ENCODE peak calls at places on chromosomes 13 and 19, in six cellular contexts. G is neural progenitor cell, O is left ventricle myocardium inferior, X is mucosa of descending colon, B is cardiac fibroblast, T is ovary. C is an unnamed sample.

GRCh38 chr19:41767105-41767504 is 11.8 kb downstream of the CEACAM6 start:
- DNase-seq in B (no peak), X (no peak), T (no peak), O (no peak), G (no peak), C (no peak)

GRCh38 chr19:2462635-2463421 is 6.1 kb upstream of the LMNB2 start:
- DNase-seq in X (peak), G (peak), T (peak), O (peak), B (peak), C (peak)

GRCh38 chr19:8324186-8325050 is 3.1 kb downstream of the RPS28 start:
- DNase-seq in O (no peak), X (peak), G (no peak), T (no peak), B (no peak), C (no peak)

GRCh38 chr13:40665061-40665753 is 1.2 kb downstream of the FOXO1 start:
- DNase-seq in B (peak), O (peak), X (peak), G (peak), T (peak), C (no peak)

GRCh38 chr13:87872813-87873212 is 201.6 kb downstream of the SLITRK5 start:
- DNase-seq in B (no peak), T (no peak), G (no peak), X (no peak), O (no peak), C (no peak)

GRCh38 chr19:34180709-34181108 is 8.4 kb downstream of the LSM14A start:
- DNase-seq in O (no peak), T (no peak), G (no peak), X (no peak), B (no peak), C (no peak)

GRCh38 chr19:42239544-42240220 is 2.7 kb downstream of the GSK3A start:
- DNase-seq in T (no peak), B (no peak), G (no peak), X (no peak), O (no peak), C (no peak)

GRCh38 chr13:79307866-79308298 is 98.2 kb downstream of the RBM26 start:
- DNase-seq in G (peak), T (peak), B (peak), X (no peak), O (no peak), C (no peak)

GRCh38 chr19:11551603-11552235 is 7.3 kb downstream of the ELOF1 start:
- DNase-seq in O (no peak), B (peak), T (peak), X (peak), G (peak), C (no peak)

GRCh38 chr13:35333157-35333556 is 143.3 kb downstream of the MAB21L1 start:
- DNase-seq in G (no peak), X (no peak), O (no peak), B (no peak), T (no peak), C (no peak)

GRCh38 chr19:718251-719024 is 9.7 kb downstream of the PALM start:
- DNase-seq in G (no peak), O (no peak), B (no peak), X (no peak), T (peak), C (no peak)

GRCh38 chr13:103762523-103762922 is 696.3 kb upstream of the SLC10A2 start:
- DNase-seq in O (no peak), B (no peak), T (no peak), G (no peak), X (no peak), C (no peak)

GRCh38 chr19:47158367-47158791 is 27.7 kb downstream of the SAE1 start:
- DNase-seq in T (no peak), G (no peak), B (no peak), O (no peak), X (no peak), C (no peak)

GRCh38 chr19:52735734-52736133 is 890 bp upstream of the ZNF611 start:
- DNase-seq in X (peak), B (peak), O (peak), T (peak), G (peak), C (no peak)

GRCh38 chr13:95083758-95084157 is 217.5 kb downstream of the ABCC4 start:
- DNase-seq in X (no peak), T (no peak), G (no peak), O (no peak), B (peak), C (peak)

GRCh38 chr19:7468840-7469239 is 20.0 kb downstream of the PEX11G start:
- DNase-seq in X (no peak), G (no peak), O (no peak), B (no peak), T (no peak), C (no peak)

GRCh38 chr13:40141859-40142555 is 486.5 kb downstream of the COG6 start:
- DNase-seq in O (no peak), X (no peak), T (no peak), B (no peak), G (no peak), C (no peak)

GRCh38 chr13:110216403-110217041 is 90.4 kb downstream of the COL4A1 start:
- DNase-seq in X (no peak), T (no peak), O (no peak), B (peak), G (no peak), C (peak)

GRCh38 chr19:38384209-38385027 is 3.4 kb downstream of the GGN start:
- DNase-seq in T (no peak), B (peak), G (peak), O (no peak), X (no peak), C (no peak)

GRCh38 chr13:73341748-73342147 is 282.9 kb downstream of the KLF5 start:
- DNase-seq in O (no peak), G (no peak), B (peak), T (no peak), X (no peak), C (peak)

GRCh38 chr19:6065685-6066365 is 44.5 kb downstream of the RFX2 start:
- DNase-seq in B (no peak), X (no peak), G (no peak), O (peak), T (no peak), C (no peak)

GRCh38 chr19:35783469-35784400 is 8.4 kb downstream of the ARHGAP33 start:
- DNase-seq in X (no peak), T (no peak), G (no peak), O (no peak), B (no peak), C (no peak)

GRCh38 chr19:8487137-8487851 is 15.1 kb downstream of the PRAM1 start:
- DNase-seq in T (no peak), G (no peak), B (no peak), X (peak), O (no peak), C (no peak)

DNA sequence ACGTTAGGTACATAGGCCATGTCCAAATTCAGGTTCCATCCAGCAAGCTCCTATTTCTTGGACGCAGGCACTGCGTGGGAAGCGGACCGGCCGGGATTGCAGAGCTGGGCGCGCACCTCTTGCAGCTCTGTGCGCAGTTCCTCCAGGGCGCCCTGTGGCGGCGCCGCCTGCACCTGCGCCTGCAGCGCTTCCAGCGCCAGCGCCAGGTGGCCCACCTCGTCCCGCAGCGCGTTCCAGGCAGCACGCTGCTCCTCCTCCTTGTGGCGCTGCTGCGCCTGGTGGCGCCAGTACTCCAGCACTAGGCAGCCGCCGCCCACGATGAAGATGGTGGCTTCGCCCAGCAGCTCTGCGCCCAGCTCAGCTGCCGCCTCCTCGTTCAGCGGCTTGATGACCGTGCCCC is 31.1 kb downstream of the OPA3 start:
- DNase-seq in X (peak), O (no peak), B (no peak), G (peak), T (no peak), C (no peak)
- TF ChIP-seq CTCF in X (peak), O (no peak), B (no peak), G (peak), T (no peak), C (no peak)

DNA sequence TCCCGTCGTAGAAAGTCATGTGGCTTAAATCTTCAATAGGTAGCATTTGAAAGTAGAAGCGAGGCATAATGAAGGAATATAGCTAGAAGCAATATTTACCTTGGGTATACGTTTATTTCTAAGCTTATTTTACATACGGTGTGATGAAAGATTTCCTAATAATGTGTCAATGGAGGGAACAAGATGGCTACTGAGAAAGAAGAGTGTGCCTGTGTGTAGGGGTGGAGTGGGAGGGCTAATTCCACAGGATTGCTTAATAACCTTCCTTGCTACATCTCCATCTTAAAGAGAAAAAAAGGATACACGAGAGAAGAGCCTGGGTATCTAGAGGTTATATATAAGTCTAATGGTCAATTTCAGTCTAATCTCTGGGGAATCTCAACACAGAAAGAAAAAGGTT is 2.0 kb downstream of the SPART start:
- DNase-seq in G (no peak), X (no peak), B (peak), O (no peak), T (peak), C (peak)
- H3K4me3 ChIP-seq in G (peak), X (no peak), B (peak), O (peak), T (peak), C (no peak)

DNA sequence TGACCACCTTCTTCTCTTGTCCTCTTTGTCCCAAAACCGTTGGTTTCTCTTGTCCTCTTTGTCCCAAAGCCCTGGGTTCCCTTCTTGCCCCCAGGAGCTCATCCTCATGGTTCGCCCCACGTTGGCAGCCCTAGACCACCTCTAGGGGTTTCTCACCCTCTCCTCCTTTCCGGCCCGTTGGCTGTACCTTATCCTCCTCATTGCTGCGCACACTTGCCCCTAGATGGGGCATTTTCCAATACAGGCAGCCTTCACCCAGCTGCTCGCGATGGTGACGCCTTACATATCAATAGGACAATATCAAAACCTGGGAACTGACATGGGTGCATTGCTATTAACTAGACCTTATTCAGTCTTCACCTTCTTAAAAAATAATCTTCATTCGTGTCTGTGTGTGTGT is 86.5 kb downstream of the IPO5 start:
- DNase-seq in X (no peak), O (no peak), G (no peak), B (no peak), T (no peak), C (no peak)
- TF ChIP-seq CTCF in X (no peak), O (no peak), G (peak), B (no peak), T (no peak), C (no peak)

GRCh38 chr13:108325863-108326262 is 56.3 kb downstream of the TNFSF13B start:
- DNase-seq in B (no peak), G (no peak), T (no peak), X (no peak), O (no peak), C (no peak)

GRCh38 chr13:108332791-108333190 is 63.3 kb downstream of the TNFSF13B start:
- DNase-seq in O (no peak), T (no peak), X (no peak), B (no peak), G (no peak), C (no peak)

GRCh38 chr13:108326318-108326717 is 56.8 kb downstream of the TNFSF13B start:
- DNase-seq in G (no peak), X (peak), T (no peak), O (no peak), B (no peak), C (no peak)

DNA sequence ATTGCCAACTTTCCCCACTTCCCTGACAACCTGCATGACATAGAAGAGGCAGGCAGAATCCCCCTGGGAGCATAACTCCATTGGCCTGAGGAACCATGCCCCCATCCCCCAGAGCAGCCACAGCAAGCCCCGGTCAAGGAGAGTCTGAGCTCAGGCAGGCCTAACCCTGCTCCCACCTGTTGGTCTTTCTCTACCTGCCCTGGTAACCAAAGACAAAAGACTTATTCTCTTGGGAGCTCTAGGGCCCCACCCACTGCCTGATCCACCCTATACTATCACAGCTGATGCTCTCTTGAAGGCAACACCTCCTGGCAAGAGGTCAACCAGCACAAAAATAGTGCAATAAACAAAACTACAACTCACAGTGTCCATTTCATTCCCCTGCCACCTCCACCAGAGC is 59.3 kb downstream of the TNFSF13B start:
- DNase-seq in O (no peak), T (no peak), X (no peak), B (no peak), G (no peak), C (no peak)
- H3K4me3 ChIP-seq in O (no peak), T (no peak), X (no peak), B (no peak), G (no peak), C (no peak)

DNA sequence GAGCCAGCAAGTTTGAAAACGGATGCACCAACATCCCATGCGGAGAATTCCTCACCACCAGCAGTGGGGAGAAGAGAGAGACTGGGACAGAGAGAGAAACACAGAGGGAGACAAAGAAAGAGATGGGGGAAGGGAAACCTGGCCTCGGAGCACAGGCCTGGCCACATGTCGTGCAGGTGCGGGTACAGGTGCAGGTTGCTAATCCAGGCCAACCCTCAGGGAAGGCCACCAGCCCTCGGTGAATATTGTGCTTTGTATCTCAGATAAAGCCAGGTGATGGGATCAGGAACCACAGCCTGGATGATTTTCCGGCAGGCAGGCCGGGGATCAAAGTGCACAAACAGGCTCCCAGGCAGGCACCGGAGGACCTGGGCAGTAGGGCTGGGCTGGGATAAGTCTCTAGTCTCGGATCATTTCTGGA is 3.8 kb downstream of the GAS6 start:
- DNase-seq in G (no peak), X (peak), B (no peak), O (no peak), T (no peak), C (no peak)
- TF ChIP-seq CTCF in G (no peak), X (no peak), B (no peak), O (no peak), T (no peak), C (no peak)

C was measured in AG09309.